ENCODE peak calls at places on chromosomes 11 and 22, in nine cellular contexts. P is CD4-positive, CD25-positive, alpha-beta regulatory T cell; H is A549; W is cardiac muscle cell; R is hepatocyte; T is keratinocyte; B is fibroblast of lung; I is BJ; F is cardiac fibroblast. J is an unnamed sample.

GRCh38 chr22:45963821-45964220 is 13.1 kb downstream of the WNT7B start:
- DNase-seq in T (no peak), P (no peak), F (no peak), R (no peak), H (no peak), W (no peak), I (no peak), B (no peak), J (no peak)

GRCh38 chr22:17258015-17258827 is 39.0 kb upstream of the ADA2 start:
- DNase-seq in F (peak; percentile 37), R (peak; percentile 83), T (no peak), W (peak; percentile 35), I (no peak), P (peak; percentile 9), B (peak; percentile 50), H (no peak), J (no peak)

GRCh38 chr11:75323609-75324008 is 27.9 kb downstream of the ARRB1 start:
- DNase-seq in R (peak; percentile 81), W (no peak), I (no peak), T (no peak), H (no peak), P (no peak), B (no peak), F (no peak), J (no peak)

GRCh38 chr11:45928535-45929215 is 6.2 kb downstream of the LARGE2 start:
- DNase-seq in W (no peak), R (no peak), I (no peak), T (peak; percentile 66), F (no peak), P (no peak), B (no peak), H (no peak), J (no peak)

GRCh38 chr11:75229466-75229865 is 11.1 kb upstream of the TPBGL start:
- DNase-seq in R (no peak), H (no peak), I (no peak), B (no peak), W (no peak), T (no peak), P (no peak), F (no peak), J (no peak)

GRCh38 chr11:62548545-62549335 is 2.1 kb upstream of the AHNAK start:
- DNase-seq in B (peak; percentile 41), R (peak; percentile 61), P (no peak), W (peak; percentile 71), I (no peak), H (peak; percentile 28), T (no peak), F (peak; percentile 62), J (no peak)

GRCh38 chr11:133681901-133682300 is 149.6 kb upstream of the OPCML start:
- DNase-seq in T (no peak), R (no peak), F (no peak), P (no peak), I (no peak), W (no peak), B (no peak), H (no peak), J (peak; percentile 23)

GRCh38 chr11:130181295-130182272 is 22.0 kb downstream of the ST14 start:
- DNase-seq in R (peak; percentile 84), T (no peak), F (peak; percentile 84), B (peak; percentile 73), W (peak; percentile 67), H (peak; percentile 27), I (no peak), P (no peak), J (no peak)

GRCh38 chr11:88035271-88035670 is 140.0 kb downstream of the RAB38 start:
- DNase-seq in H (no peak), F (peak; percentile 59), B (peak; percentile 16), R (no peak), P (no peak), T (no peak), W (no peak), I (no peak), J (no peak)

GRCh38 chr11:14768789-14769188 is 123.2 kb downstream of the CYP2R1 start:
- DNase-seq in R (no peak), H (no peak), T (no peak), B (no peak), F (no peak), I (no peak), W (no peak), P (no peak), J (no peak)

GRCh38 chr11:14764213-14764898 is 120.8 kb downstream of the PDE3B start:
- DNase-seq in W (peak; percentile 17), I (no peak), R (no peak), T (no peak), B (no peak), F (peak; percentile 4), H (no peak), P (no peak), J (no peak)

DNA sequence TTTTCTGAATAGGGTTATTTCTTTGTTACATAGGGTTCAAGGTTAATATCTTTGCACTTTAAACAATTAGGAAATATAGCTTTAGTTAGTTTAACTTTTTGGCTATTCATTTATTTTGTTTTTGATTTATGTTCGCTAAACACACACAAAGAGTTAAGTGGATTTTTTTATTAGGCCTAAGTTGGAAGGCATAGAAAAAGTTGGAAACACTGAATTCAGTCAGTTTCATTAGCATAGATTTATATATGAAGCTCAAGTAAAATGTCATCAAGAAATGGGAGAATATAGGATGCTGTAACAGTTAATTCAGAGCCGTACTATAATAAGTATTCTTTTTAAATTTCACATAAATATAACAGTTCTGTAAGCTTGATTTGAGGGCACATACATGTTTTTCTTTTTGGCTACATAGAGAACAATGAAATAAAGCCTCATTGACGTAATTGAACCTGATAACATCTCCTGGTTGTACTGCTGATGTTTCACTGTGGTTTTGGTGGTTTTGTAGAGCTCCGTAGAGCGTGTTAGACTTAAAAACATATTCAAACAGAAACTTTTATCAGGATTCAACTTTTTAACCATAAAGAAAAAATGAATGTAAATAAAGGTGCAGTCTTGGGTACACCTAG is 121.4 kb downstream of the PDE3B start:
- DNase-seq in R (no peak), T (no peak), I (no peak), H (no peak), B (peak; percentile 78), W (peak; percentile 95), F (peak; percentile 85), P (peak; percentile 58), J (no peak)
- H3K4me3 ChIP-seq in R (no peak overlapping the region), T (no peak overlapping the region), I (no peak overlapping the region), H (no peak overlapping the region), B (no peak overlapping the region), W (no peak overlapping the region), F (no peak overlapping the region), P (peak overlapping the region; percentile 70), J (no peak overlapping the region)

GRCh38 chr11:128518493-128519207 is 68.7 kb downstream of the ETS1 start:
- DNase-seq in P (no peak), F (peak; percentile 63), T (no peak), I (no peak), H (no peak), B (peak; percentile 64), R (no peak), W (peak; percentile 41), J (no peak)

GRCh38 chr11:128516467-128516778 is 70.9 kb downstream of the ETS1 start:
- DNase-seq in F (no peak), H (no peak), P (no peak), R (no peak), I (no peak), T (no peak), B (no peak), W (no peak), J (no peak)

GRCh38 chr11:128515766-128516466 is 71.4 kb downstream of the ETS1 start:
- DNase-seq in W (no peak), T (no peak), H (no peak), I (no peak), P (no peak), R (no peak), B (no peak), F (peak; percentile 13), J (no peak)

GRCh38 chr11:128517457-128518230 is 69.7 kb downstream of the ETS1 start:
- DNase-seq in I (peak; percentile 44), T (no peak), R (no peak), W (peak; percentile 55), F (peak; percentile 79), H (no peak), P (no peak), B (peak; percentile 72), J (no peak)

DNA sequence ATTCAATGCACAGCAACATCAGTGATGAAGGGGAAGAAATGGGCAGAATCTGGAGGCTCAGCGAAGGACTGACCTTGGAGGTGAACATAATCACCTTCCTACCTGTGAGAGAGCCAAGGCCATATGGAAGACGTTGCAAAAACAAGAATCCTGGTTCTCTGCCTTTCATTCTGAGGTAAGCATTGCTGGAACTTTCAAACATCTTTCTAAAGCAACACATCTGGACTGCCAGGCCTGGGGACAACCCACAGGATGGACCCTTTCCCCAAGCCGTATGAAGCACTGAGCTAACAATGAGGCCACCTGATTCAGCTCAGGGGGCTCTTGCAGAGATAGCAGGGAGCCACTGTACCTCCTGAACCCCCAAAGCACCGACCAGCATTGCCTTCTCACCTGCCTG is 70.5 kb downstream of the ETS1 start:
- DNase-seq in T (no peak), F (peak; percentile 22), P (no peak), R (no peak), B (no peak), I (no peak), W (no peak), H (no peak), J (no peak)
- H3K4me3 ChIP-seq in T (peak overlapping the region; percentile 11), F (no peak overlapping the region), P (peak overlapping the region; percentile 100), R (no peak overlapping the region), B (no peak overlapping the region), I (no peak overlapping the region), W (no peak overlapping the region), H (no peak overlapping the region), J (no peak overlapping the region)

GRCh38 chr22:23564276-23564675 is 15.8 kb downstream of the IGLL1 start:
- DNase-seq in H (no peak), P (no peak), T (no peak), R (no peak), W (no peak), B (no peak), I (no peak), F (no peak), J (no peak)

GRCh38 chr22:23566716-23567475 is 13.2 kb downstream of the IGLL1 start:
- DNase-seq in I (no peak), F (no peak), T (no peak), R (no peak), W (no peak), H (no peak), P (no peak), B (no peak), J (no peak)

GRCh38 chr22:23563111-23563510 is 17.0 kb downstream of the IGLL1 start:
- DNase-seq in F (no peak), B (no peak), P (no peak), T (no peak), W (no peak), I (no peak), R (no peak), H (no peak), J (no peak)

GRCh38 chr22:23565288-23565941 is 14.7 kb downstream of the IGLL1 start:
- DNase-seq in H (no peak), R (peak; percentile 26), W (peak; percentile 8), P (no peak), T (no peak), I (no peak), F (peak; percentile 8), B (no peak), J (peak; percentile 27)

GRCh38 chr22:23565942-23566715 is 14.0 kb downstream of the IGLL1 start:
- DNase-seq in B (no peak), H (no peak), T (no peak), F (no peak), R (peak; percentile 69), I (no peak), W (peak; percentile 6), P (no peak), J (no peak)
- H3K4me3 ChIP-seq in B (no peak overlapping the region), H (peak overlapping the region; percentile 37), T (no peak overlapping the region), F (peak overlapping the region; percentile 26), R (peak overlapping the region; percentile 62), I (no peak overlapping the region), W (peak overlapping the region; percentile 35), P (no peak overlapping the region), J (peak overlapping the region; percentile 44)

GRCh38 chr22:39039306-39040126 is 1.1 kb upstream of the APOBEC3F start:
- DNase-seq in H (no peak), F (no peak), I (no peak), P (no peak), R (no peak), W (no peak), B (no peak), T (no peak), J (no peak)
- H3K4me3 ChIP-seq in H (no peak overlapping the region), F (no peak overlapping the region), I (no peak overlapping the region), P (no peak overlapping the region), R (no peak overlapping the region), W (peak overlapping the region; percentile 7), B (no peak overlapping the region), T (no peak overlapping the region), J (no peak overlapping the region)

J was measured in NT2/D1.